ENCODE peak calls at places on chromosomes 12 and 14, in ten cellular contexts. L, O, J, P, M, W, C, S, T and A are unnamed samples.

GRCh38 chr14:31692376-31692781 is 131.2 kb downstream of the NUBPL start:
- DNase-seq in L (peak), O (no peak), J (no peak), P (no peak), M (no peak), W (no peak), C (no peak), S (no peak), T (peak), A (no peak)

GRCh38 chr14:49770212-49770817 is 2.4 kb downstream of the KLHDC2 start:
- DNase-seq in L (peak), O (no peak), J (peak), P (no peak), M (no peak), W (peak), C (peak), S (no peak), T (peak), A (no peak)

GRCh38 chr14:101595887-101596721 is 34.8 kb downstream of the DIO3 start:
- DNase-seq in L (no peak), O (no peak), J (no peak), P (no peak), M (no peak), W (no peak), C (no peak), S (no peak), T (no peak), A (no peak)

GRCh38 chr14:104159990-104160389 is 21.6 kb downstream of the KIF26A start:
- DNase-seq in L (no peak), O (no peak), J (no peak), P (no peak), M (no peak), W (no peak), C (no peak), S (no peak), T (no peak), A (no peak)

GRCh38 chr12:119804011-119804641 is 73.0 kb downstream of the CIT start:
- DNase-seq in L (peak), O (no peak), J (peak), P (peak), M (peak), W (peak), C (peak), S (peak), T (peak), A (peak)

GRCh38 chr14:67722293-67722692 is 20.6 kb downstream of the RDH12 start:
- DNase-seq in L (no peak), O (peak), J (no peak), P (peak), M (no peak), W (no peak), C (peak), S (peak), T (peak), A (no peak)

GRCh38 chr12:128120035-128120434 is 146.9 kb upstream of the TMEM132C start:
- DNase-seq in L (no peak), O (no peak), J (no peak), P (no peak), M (no peak), W (no peak), C (no peak), S (no peak), T (no peak), A (no peak)

GRCh38 chr12:52903855-52904508 is 894 bp downstream of the KRT8 start:
- DNase-seq in L (peak), O (peak), J (peak), P (no peak), M (peak), W (peak), C (peak), S (peak), T (no peak), A (no peak)

GRCh38 chr12:46126050-46126727 is 135.8 kb upstream of the SCAF11 start:
- DNase-seq in L (no peak), O (no peak), J (peak), P (no peak), M (no peak), W (no peak), C (no peak), S (no peak), T (no peak), A (no peak)

GRCh38 chr12:28202374-28203130 is 12.3 kb downstream of the CCDC91 start:
- DNase-seq in L (peak), O (no peak), J (peak), P (no peak), M (no peak), W (no peak), C (peak), S (no peak), T (no peak), A (no peak)

GRCh38 chr14:22122227-22123187 is 448.9 kb upstream of the OR4E1 start:
- DNase-seq in L (no peak), O (no peak), J (peak), P (no peak), M (no peak), W (no peak), C (no peak), S (no peak), T (peak), A (no peak)

GRCh38 chr12:47891356-47891755 is 13.4 kb downstream of the VDR start:
- DNase-seq in L (no peak), O (no peak), J (no peak), P (no peak), M (no peak), W (no peak), C (no peak), S (no peak), T (no peak), A (no peak)

GRCh38 chr12:14952295-14952995 is 9.0 kb downstream of the ARHGDIB start:
- DNase-seq in L (peak), O (no peak), J (peak), P (no peak), M (peak), W (peak), C (peak), S (no peak), T (peak), A (peak)

GRCh38 chr12:47304161-47304560 is 224.4 kb upstream of the AMIGO2 start:
- DNase-seq in L (no peak), O (no peak), J (no peak), P (no peak), M (no peak), W (no peak), C (no peak), S (no peak), T (no peak), A (peak)

GRCh38 chr14:71103662-71104484 is 196.6 kb downstream of the PCNX1 start:
- DNase-seq in L (peak), O (no peak), J (peak), P (peak), M (peak), W (no peak), C (peak), S (no peak), T (peak), A (peak)

GRCh38 chr14:67668559-67668958 is 5.9 kb downstream of the VTI1B start:
- DNase-seq in L (no peak), O (no peak), J (no peak), P (no peak), M (no peak), W (no peak), C (no peak), S (no peak), T (no peak), A (no peak)

GRCh38 chr14:55212611-55213010 is 21.2 kb upstream of the DLGAP5 start:
- DNase-seq in L (no peak), O (no peak), J (no peak), P (no peak), M (no peak), W (no peak), C (no peak), S (no peak), T (no peak), A (no peak)

GRCh38 chr12:111033281-111034147 is 113.1 kb upstream of the MYL2 start:
- DNase-seq in L (no peak), O (no peak), J (no peak), P (no peak), M (no peak), W (no peak), C (no peak), S (no peak), T (no peak), A (no peak)

GRCh38 chr12:119780786-119781434 is 96.2 kb downstream of the CIT start:
- DNase-seq in L (peak), O (no peak), J (peak), P (peak), M (peak), W (peak), C (peak), S (no peak), T (peak), A (peak)

GRCh38 chr12:114684098-114684869 is at the start of gene TBX3:
- DNase-seq in L (peak), O (peak), J (peak), P (peak), M (peak), W (no peak), C (peak), S (peak), T (peak), A (peak)

GRCh38 chr12:132153501-132154340 is 9.5 kb downstream of the NOC4L start:
- DNase-seq in L (peak), O (peak), J (peak), P (peak), M (peak), W (peak), C (peak), S (peak), T (peak), A (no peak)

GRCh38 chr12:18549598-18549997 is 188.2 kb downstream of the PLCZ1 start:
- DNase-seq in L (no peak), O (no peak), J (no peak), P (no peak), M (no peak), W (no peak), C (no peak), S (no peak), T (no peak), A (no peak)

GRCh38 chr12:71710276-71711125 is 24.6 kb downstream of the TMEM19 start:
- DNase-seq in L (peak), O (no peak), J (peak), P (no peak), M (peak), W (peak), C (no peak), S (no peak), T (peak), A (peak)

GRCh38 chr12:101697930-101698781 is 716 bp downstream of the CHPT1 start:
- DNase-seq in L (peak), O (peak), J (peak), P (peak), M (peak), W (peak), C (peak), S (peak), T (peak), A (no peak)

GRCh38 chr12:47938594-47938993 is 24.8 kb upstream of the TMEM106C start:
- DNase-seq in L (no peak), O (no peak), J (no peak), P (no peak), M (no peak), W (no peak), C (no peak), S (no peak), T (no peak), A (no peak)

GRCh38 chr14:57865450-57866198 is at the start of gene SLC35F4:
- DNase-seq in L (no peak), O (no peak), J (no peak), P (no peak), M (peak), W (no peak), C (peak), S (peak), T (no peak), A (no peak)

GRCh38 chr12:91009319-91009950 is 4.7 kb upstream of the EPYC start:
- DNase-seq in L (no peak), O (no peak), J (peak), P (no peak), M (no peak), W (no peak), C (no peak), S (no peak), T (peak), A (no peak)

GRCh38 chr12:44876554-44877275 is 600 bp upstream of the NELL2 start:
- DNase-seq in L (peak), O (no peak), J (peak), P (no peak), M (peak), W (no peak), C (peak), S (peak), T (no peak), A (peak)

GRCh38 chr12:59699408-59700144 is 103.7 kb downstream of the SLC16A7 start:
- DNase-seq in L (peak), O (no peak), J (no peak), P (no peak), M (no peak), W (no peak), C (peak), S (no peak), T (peak), A (no peak)

GRCh38 chr12:88303335-88303734 is 161.2 kb downstream of the TMTC3 start:
- DNase-seq in L (no peak), O (no peak), J (no peak), P (no peak), M (no peak), W (no peak), C (no peak), S (no peak), T (no peak), A (no peak)

GRCh38 chr14:105537580-105538474 is 11.4 kb downstream of the TMEM121 start:
- DNase-seq in L (no peak), O (peak), J (peak), P (peak), M (peak), W (peak), C (peak), S (peak), T (no peak), A (no peak)

GRCh38 chr14:69008411-69008810 is 29.3 kb upstream of the ACTN1 start:
- DNase-seq in L (peak), O (no peak), J (no peak), P (no peak), M (no peak), W (no peak), C (no peak), S (no peak), T (peak), A (no peak)

GRCh38 chr12:22285871-22286270 is 48.6 kb downstream of the ST8SIA1 start:
- DNase-seq in L (no peak), O (no peak), J (no peak), P (no peak), M (no peak), W (no peak), C (no peak), S (no peak), T (no peak), A (no peak)
- H3K27ac ChIP-seq in L (peak), O (peak), J (no peak), P (no peak), M (no peak), W (no peak), C (no peak), S (no peak), T (no peak), A (no peak)

GRCh38 chr12:64808110-64808509 is 16.3 kb upstream of the TBC1D30 start:
- DNase-seq in L (no peak), O (no peak), J (no peak), P (no peak), M (no peak), W (no peak), C (no peak), S (no peak), T (no peak), A (no peak)
- H3K27ac ChIP-seq in L (no peak), O (no peak), J (no peak), P (no peak), M (no peak), W (no peak), C (no peak), S (no peak), T (no peak), A (no peak)

DNA sequence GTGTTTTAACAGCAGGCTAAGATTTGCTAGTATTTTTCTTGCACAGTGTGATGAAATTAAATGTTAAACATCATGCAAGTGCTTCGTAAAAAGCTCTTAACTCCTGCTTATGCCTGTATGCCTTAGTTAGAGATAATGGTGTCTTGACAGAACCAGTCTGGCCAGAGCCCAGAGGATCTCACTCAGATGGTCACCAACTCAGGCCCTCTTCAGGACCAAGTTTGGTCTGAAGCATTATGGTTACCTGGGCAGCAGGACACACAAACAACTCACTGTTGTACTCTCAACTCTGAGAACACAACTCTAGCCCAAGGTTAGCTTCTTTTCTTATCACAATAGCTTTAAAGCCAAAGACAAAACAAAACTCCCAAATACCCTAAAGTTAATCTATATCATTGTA is 115.4 kb downstream of the KIF21A start:
- DNase-seq in L (no peak), O (no peak), J (no peak), P (no peak), M (no peak), W (no peak), C (no peak), S (no peak), T (no peak), A (no peak)
- H3K27ac ChIP-seq in L (no peak), O (no peak), J (no peak), P (no peak), M (no peak), W (no peak), C (no peak), S (no peak), T (no peak), A (no peak)

GRCh38 chr12:57793920-57794319 is 11.3 kb downstream of the TSFM start:
- DNase-seq in L (peak), O (no peak), J (peak), P (no peak), M (no peak), W (no peak), C (no peak), S (no peak), T (peak), A (peak)
- H3K27ac ChIP-seq in L (no peak), O (no peak), J (peak), P (no peak), M (no peak), W (peak), C (no peak), S (no peak), T (no peak), A (peak)

GRCh38 chr12:122057769-122058168 is 20.8 kb upstream of the MLXIP start:
- DNase-seq in L (no peak), O (no peak), J (no peak), P (no peak), M (no peak), W (no peak), C (no peak), S (no peak), T (no peak), A (no peak)
- H3K27ac ChIP-seq in L (no peak), O (no peak), J (no peak), P (no peak), M (no peak), W (no peak), C (no peak), S (no peak), T (no peak), A (no peak)

GRCh38 chr14:60002819-60003492 is 83.0 kb downstream of the LRRC9 start:
- DNase-seq in L (no peak), O (peak), J (peak), P (peak), M (no peak), W (no peak), C (peak), S (peak), T (no peak), A (no peak)
- H3K27ac ChIP-seq in L (no peak), O (no peak), J (no peak), P (no peak), M (no peak), W (no peak), C (peak), S (peak), T (no peak), A (no peak)

GRCh38 chr12:51889216-51890134 is 1.6 kb downstream of the ANKRD33 start:
- DNase-seq in L (no peak), O (no peak), J (no peak), P (no peak), M (no peak), W (no peak), C (no peak), S (no peak), T (no peak), A (no peak)
- H3K27ac ChIP-seq in L (no peak), O (no peak), J (no peak), P (no peak), M (no peak), W (no peak), C (no peak), S (no peak), T (no peak), A (no peak)

GRCh38 chr14:24335461-24336146 is 733 bp upstream of the ADCY4 start:
- DNase-seq in L (no peak), O (no peak), J (no peak), P (no peak), M (no peak), W (no peak), C (no peak), S (no peak), T (no peak), A (no peak)
- H3K27ac ChIP-seq in L (no peak), O (peak), J (no peak), P (peak), M (no peak), W (no peak), C (no peak), S (no peak), T (no peak), A (no peak)

DNA sequence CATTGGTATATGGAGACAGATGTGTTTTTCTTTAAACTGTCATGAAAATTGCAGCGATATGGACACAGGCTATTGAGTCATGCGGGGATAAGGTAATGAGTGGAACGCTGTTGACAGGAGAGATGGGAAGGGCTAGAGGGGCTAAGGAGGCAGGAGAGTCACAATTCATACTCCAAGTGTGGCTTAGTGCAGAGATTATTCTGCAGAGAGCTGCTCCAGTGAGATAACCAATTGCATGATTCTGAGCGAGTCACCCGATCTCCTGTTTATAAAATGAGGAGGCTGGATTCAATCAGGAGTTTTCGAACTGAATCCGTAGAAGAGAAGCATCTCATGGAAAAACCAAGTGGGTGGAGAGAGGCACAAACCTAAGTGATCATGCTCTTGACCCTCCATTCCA is 106.4 kb upstream of the PLEKHG7 start:
- DNase-seq in L (peak), O (no peak), J (peak), P (no peak), M (no peak), W (no peak), C (no peak), S (no peak), T (peak), A (no peak)
- H3K27ac ChIP-seq in L (no peak), O (no peak), J (peak), P (no peak), M (peak), W (no peak), C (no peak), S (no peak), T (peak), A (peak)

GRCh38 chr14:81319946-81320345 is 80.2 kb downstream of the STON2 start:
- DNase-seq in L (no peak), O (no peak), J (no peak), P (no peak), M (no peak), W (no peak), C (no peak), S (no peak), T (no peak), A (no peak)
- H3K27ac ChIP-seq in L (no peak), O (no peak), J (no peak), P (no peak), M (no peak), W (no peak), C (no peak), S (no peak), T (no peak), A (no peak)